ENCODE peak calls at places on chromosomes 1 and 21, in seven cellular contexts. A is activated T-cell treated with anti-CD3 and anti-CD28 coated beads, Interleukin-2, amount 50 U/mL, for 24 hours; V is uterus; R is pancreas; G is activated CD4-positive, alpha-beta T cell treated with anti-CD3 and anti-CD28 coated beads, Interleukin-2, amount 50 U/mL, for 1 hour; T is stromal cell of bone marrow; F is NCI-H1105. X is an unnamed sample.

GRCh38 chr1:3012511-3013291 is 8.6 kb upstream of the ACTRT2 start:
- DNase-seq in V (peak; percentile 39), A (peak; percentile 72), R (peak; percentile 54), G (peak; percentile 48), T (no peak), F (peak; percentile 15), X (peak; percentile 86)

GRCh38 chr21:44092201-44092600 is 15.0 kb upstream of the PWP2 start:
- DNase-seq in G (no peak), A (peak; percentile 5), F (no peak), V (no peak), R (no peak), T (no peak), X (peak; percentile 26)

GRCh38 chr1:20194770-20195463 is 8.6 kb upstream of the PLA2G2C start:
- DNase-seq in R (peak; percentile 43), G (peak; percentile 78), A (peak; percentile 85), V (peak; percentile 26), T (no peak), F (peak; percentile 38), X (peak; percentile 53)

GRCh38 chr1:212769372-212770167 is 22.0 kb downstream of the NSL1 start:
- DNase-seq in A (no peak), R (no peak), G (no peak), T (no peak), F (no peak), V (no peak), X (no peak)

GRCh38 chr1:109185990-109186703 is 27.6 kb upstream of the SARS1 start:
- DNase-seq in G (no peak), A (no peak), R (no peak), T (no peak), F (no peak), V (no peak), X (no peak)

GRCh38 chr1:63322248-63322943 is at the start of gene FOXD3:
- DNase-seq in F (peak; percentile 62), V (peak; percentile 33), G (no peak), R (peak; percentile 50), A (peak; percentile 66), T (peak; percentile 10), X (no peak)

GRCh38 chr21:46181436-46181835 is 2.8 kb downstream of the SPATC1L start:
- DNase-seq in R (no peak), V (no peak), T (no peak), F (no peak), A (no peak), G (no peak), X (no peak)

GRCh38 chr1:235650341-235651169 is 971 bp upstream of the GNG4 start:
- DNase-seq in A (peak; percentile 49), R (no peak), V (no peak), G (no peak), F (peak; percentile 23), T (no peak), X (no peak)

GRCh38 chr1:183251101-183251958 is 65.3 kb downstream of the LAMC2 start:
- DNase-seq in T (no peak), A (no peak), F (no peak), R (no peak), G (no peak), V (no peak), X (no peak)

GRCh38 chr21:46317710-46318463 is 5.8 kb downstream of the C21orf58 start:
- DNase-seq in T (no peak), G (no peak), V (no peak), A (no peak), F (no peak), R (peak; percentile 40), X (no peak)

GRCh38 chr1:155983191-155984023 is 5.1 kb upstream of the ARHGEF2 start:
- DNase-seq in R (no peak), V (peak; percentile 84), G (no peak), A (no peak), T (peak; percentile 95), F (peak; percentile 12), X (no peak)

GRCh38 chr1:204484948-204485347 is 9.7 kb downstream of the PIK3C2B start:
- DNase-seq in F (no peak), V (no peak), R (no peak), G (no peak), A (no peak), T (no peak), X (no peak)

GRCh38 chr21:44087426-44088400 is 19.5 kb upstream of the PWP2 start:
- DNase-seq in R (no peak), T (no peak), G (no peak), V (no peak), A (peak; percentile 30), F (no peak), X (no peak)

GRCh38 chr1:179881642-179882252 is 338 bp upstream of the TOR1AIP1 start:
- DNase-seq in F (no peak), G (no peak), R (peak; percentile 86), V (peak; percentile 89), A (no peak), T (peak; percentile 92), X (peak; percentile 92)

GRCh38 chr1:112527266-112528010 is 18.7 kb downstream of the WNT2B start:
- DNase-seq in F (no peak), V (no peak), A (no peak), T (no peak), R (no peak), G (no peak), X (no peak)

GRCh38 chr1:150484861-150485260 is 2.4 kb upstream of the TARS2 start:
- DNase-seq in G (no peak), T (peak; percentile 31), A (no peak), F (no peak), V (no peak), R (no peak), X (no peak)

GRCh38 chr1:107254306-107254705 is 113.5 kb downstream of the NTNG1 start:
- DNase-seq in R (no peak), A (no peak), F (peak; percentile 51), V (no peak), G (no peak), T (no peak), X (no peak)

GRCh38 chr1:48302652-48303051 is 80.1 kb downstream of the SLC5A9 start:
- DNase-seq in V (no peak), A (no peak), F (no peak), T (no peak), R (no peak), G (no peak), X (no peak)

GRCh38 chr21:35223480-35224156 is 174.5 kb upstream of the RUNX1 start:
- DNase-seq in V (no peak), G (no peak), F (peak; percentile 18), A (no peak), T (no peak), R (no peak), X (no peak)

GRCh38 chr1:116805398-116805797 is 51.2 kb downstream of the CD2 start:
- DNase-seq in A (no peak), F (no peak), T (no peak), R (no peak), V (no peak), G (no peak), X (no peak)

GRCh38 chr1:187121661-187122060 is 292.9 kb downstream of the PLA2G4A start:
- DNase-seq in G (no peak), F (no peak), R (no peak), V (no peak), A (no peak), T (no peak), X (no peak)

GRCh38 chr1:168688679-168689657 is 40.0 kb downstream of the DPT start:
- DNase-seq in A (no peak), F (no peak), R (no peak), G (no peak), T (no peak), V (no peak), X (peak; percentile 41)

GRCh38 chr1:152906023-152906565 is 2.3 kb upstream of the IVL start:
- DNase-seq in T (peak; percentile 81), R (peak; percentile 28), V (no peak), G (no peak), F (no peak), A (no peak), X (no peak)

GRCh38 chr1:228865613-228866320 is 130.5 kb downstream of the RHOU start:
- DNase-seq in F (peak; percentile 37), R (no peak), G (no peak), V (no peak), T (no peak), A (no peak), X (no peak)

GRCh38 chr1:184621262-184621661 is 133.4 kb downstream of the EDEM3 start:
- DNase-seq in A (no peak), T (peak; percentile 70), G (no peak), F (no peak), V (no peak), R (no peak), X (no peak)

GRCh38 chr1:154736840-154737239 is 128.9 kb upstream of the ADAR start:
- DNase-seq in G (no peak), V (peak; percentile 52), T (peak; percentile 62), F (no peak), A (peak; percentile 64), R (no peak), X (no peak)

GRCh38 chr1:184555665-184556641 is 169.1 kb downstream of the C1orf21 start:
- DNase-seq in T (no peak), V (no peak), F (no peak), G (no peak), R (no peak), A (no peak), X (no peak)